ENCODE peak calls at places on chromosomes 11 and 22, in seven cellular contexts. One of them, this sample, is unnamed.

GRCh38 chr11:121513807-121514206 is 61.0 kb upstream of the SORL1-AS1 start:
- DNase-seq in HCT116: no peak
- DNase-seq in GM12878: no peak
- DNase-seq in SK-N-SH: no peak
- DNase-seq in HepG2: no peak
- DNase-seq in K562: no peak
- DNase-seq in H1: no peak
- DNase-seq in this sample: no peak

GRCh38 chr11:2940930-2941821 is 12.0 kb upstream of the PHLDA2 start:
- DNase-seq in HCT116: no peak
- DNase-seq in GM12878: no peak
- DNase-seq in SK-N-SH: peak; percentile 61
- DNase-seq in HepG2: no peak
- DNase-seq in K562: no peak
- DNase-seq in H1: no peak
- DNase-seq in this sample: no peak

GRCh38 chr11:45333506-45333971 is 47.4 kb upstream of the SYT13 start:
- DNase-seq in HCT116: peak; percentile 23
- DNase-seq in GM12878: no peak
- DNase-seq in SK-N-SH: peak; percentile 29
- DNase-seq in HepG2: peak; percentile 15
- DNase-seq in K562: peak; percentile 86
- DNase-seq in H1: peak; percentile 55
- DNase-seq in this sample: peak; percentile 61

GRCh38 chr11:117076941-117077659 is 21.1 kb downstream of the SIK3 start:
- DNase-seq in HCT116: no peak
- DNase-seq in GM12878: peak; percentile 57
- DNase-seq in SK-N-SH: no peak
- DNase-seq in HepG2: peak; percentile 96
- DNase-seq in K562: no peak
- DNase-seq in H1: no peak
- DNase-seq in this sample: no peak

GRCh38 chr11:134725939-134726639 is 314.0 kb upstream of the B3GAT1 start:
- DNase-seq in HCT116: peak; percentile 35
- DNase-seq in GM12878: no peak
- DNase-seq in SK-N-SH: peak; percentile 42
- DNase-seq in HepG2: peak; percentile 14
- DNase-seq in K562: peak; percentile 55
- DNase-seq in H1: no peak
- DNase-seq in this sample: peak; percentile 95

GRCh38 chr11:66411323-66411722 is 9.5 kb upstream of the NPAS4 start:
- DNase-seq in HCT116: no peak
- DNase-seq in GM12878: no peak
- DNase-seq in SK-N-SH: no peak
- DNase-seq in HepG2: no peak
- DNase-seq in K562: no peak
- DNase-seq in H1: no peak
- DNase-seq in this sample: no peak

GRCh38 chr22:38724926-38725571 is 19.3 kb downstream of the GTPBP1 start:
- DNase-seq in HCT116: no peak
- DNase-seq in GM12878: no peak
- DNase-seq in SK-N-SH: peak; percentile 44
- DNase-seq in HepG2: peak; percentile 58
- DNase-seq in K562: peak; percentile 39
- DNase-seq in H1: no peak
- DNase-seq in this sample: peak; percentile 53

GRCh38 chr22:33438273-33438672 is 380.1 kb upstream of the SYN3 start:
- DNase-seq in HCT116: no peak
- DNase-seq in GM12878: no peak
- DNase-seq in SK-N-SH: no peak
- DNase-seq in HepG2: no peak
- DNase-seq in K562: no peak
- DNase-seq in H1: no peak
- DNase-seq in this sample: no peak

GRCh38 chr11:129861702-129862107 is 33.7 kb downstream of the NFRKB start:
- DNase-seq in HCT116: peak; percentile 61
- DNase-seq in GM12878: no peak
- DNase-seq in SK-N-SH: no peak
- DNase-seq in HepG2: peak; percentile 93
- DNase-seq in K562: no peak
- DNase-seq in H1: no peak
- DNase-seq in this sample: peak; percentile 99

GRCh38 chr11:45048870-45049825 is 97.3 kb upstream of the PRDM11 start:
- DNase-seq in HCT116: no peak
- DNase-seq in GM12878: no peak
- DNase-seq in SK-N-SH: peak; percentile 79
- DNase-seq in HepG2: no peak
- DNase-seq in K562: no peak
- DNase-seq in H1: no peak
- DNase-seq in this sample: no peak

GRCh38 chr22:19482297-19482696 is 2.6 kb downstream of the CDC45 start:
- DNase-seq in HCT116: no peak
- DNase-seq in GM12878: no peak
- DNase-seq in SK-N-SH: no peak
- DNase-seq in HepG2: no peak
- DNase-seq in K562: no peak
- DNase-seq in H1: no peak
- DNase-seq in this sample: no peak

GRCh38 chr11:17978553-17979287 is 34.1 kb downstream of the SERGEF start:
- DNase-seq in HCT116: no peak
- DNase-seq in GM12878: no peak
- DNase-seq in SK-N-SH: peak; percentile 61
- DNase-seq in HepG2: peak; percentile 59
- DNase-seq in K562: peak; percentile 63
- DNase-seq in H1: peak; percentile 71
- DNase-seq in this sample: peak; percentile 30

GRCh38 chr11:130405428-130405827 is 23.0 kb downstream of the ADAMTS8 start:
- DNase-seq in HCT116: no peak
- DNase-seq in GM12878: no peak
- DNase-seq in SK-N-SH: no peak
- DNase-seq in HepG2: no peak
- DNase-seq in K562: no peak
- DNase-seq in H1: no peak
- DNase-seq in this sample: no peak

GRCh38 chr11:107591098-107591445 is at the start of gene ELMOD1:
- DNase-seq in HCT116: no peak
- DNase-seq in GM12878: no peak
- DNase-seq in SK-N-SH: peak; percentile 90
- DNase-seq in HepG2: peak; percentile 7
- DNase-seq in K562: peak; percentile 58
- DNase-seq in H1: peak; percentile 76
- DNase-seq in this sample: peak; percentile 70

GRCh38 chr11:12876340-12876739 is 132.8 kb upstream of the RASSF10 start:
- DNase-seq in HCT116: no peak
- DNase-seq in GM12878: no peak
- DNase-seq in SK-N-SH: no peak
- DNase-seq in HepG2: no peak
- DNase-seq in K562: peak; percentile 27
- DNase-seq in H1: no peak
- DNase-seq in this sample: no peak

GRCh38 chr22:28442951-28443876 is 236.4 kb downstream of the TTC28 start:
- DNase-seq in HCT116: no peak
- DNase-seq in GM12878: no peak
- DNase-seq in SK-N-SH: peak; percentile 66
- DNase-seq in HepG2: peak; percentile 20
- DNase-seq in K562: no peak
- DNase-seq in H1: peak; percentile 54
- DNase-seq in this sample: no peak

GRCh38 chr11:31643831-31644230 is 134.3 kb downstream of the ELP4 start:
- DNase-seq in HCT116: no peak
- DNase-seq in GM12878: no peak
- DNase-seq in SK-N-SH: no peak
- DNase-seq in HepG2: no peak
- DNase-seq in K562: no peak
- DNase-seq in H1: no peak
- DNase-seq in this sample: no peak

GRCh38 chr11:44190883-44191230 is 95.4 kb downstream of the EXT2 start:
- DNase-seq in HCT116: no peak
- DNase-seq in GM12878: no peak
- DNase-seq in SK-N-SH: no peak
- DNase-seq in HepG2: no peak
- DNase-seq in K562: no peak
- DNase-seq in H1: no peak
- DNase-seq in this sample: no peak

GRCh38 chr11:45501277-45501979 is 164.0 kb downstream of the CHST1 start:
- DNase-seq in HCT116: no peak
- DNase-seq in GM12878: no peak
- DNase-seq in SK-N-SH: no peak
- DNase-seq in HepG2: peak; percentile 20
- DNase-seq in K562: no peak
- DNase-seq in H1: no peak
- DNase-seq in this sample: no peak

GRCh38 chr11:112932593-112932992 is 28.6 kb upstream of the NCAM1 start:
- DNase-seq in HCT116: no peak
- DNase-seq in GM12878: no peak
- DNase-seq in SK-N-SH: no peak
- DNase-seq in HepG2: no peak
- DNase-seq in K562: no peak
- DNase-seq in H1: no peak
- DNase-seq in this sample: no peak

GRCh38 chr22:25853902-25854301 is 111.9 kb downstream of the MYO18B start:
- DNase-seq in HCT116: peak; percentile 6
- DNase-seq in GM12878: no peak
- DNase-seq in SK-N-SH: peak; percentile 48
- DNase-seq in HepG2: peak; percentile 18
- DNase-seq in K562: no peak
- DNase-seq in H1: no peak
- DNase-seq in this sample: no peak

GRCh38 chr11:128630367-128631230 is 43.2 kb upstream of the ETS1 start:
- DNase-seq in HCT116: peak; percentile 56
- DNase-seq in GM12878: peak; percentile 89
- DNase-seq in SK-N-SH: peak; percentile 83
- DNase-seq in HepG2: peak; percentile 62
- DNase-seq in K562: peak; percentile 80
- DNase-seq in H1: peak; percentile 89
- DNase-seq in this sample: peak; percentile 90

GRCh38 chr11:2559527-2560311 is 114.9 kb downstream of the KCNQ1 start:
- DNase-seq in HCT116: no peak
- DNase-seq in GM12878: no peak
- DNase-seq in SK-N-SH: no peak
- DNase-seq in HepG2: no peak
- DNase-seq in K562: no peak
- DNase-seq in H1: no peak
- DNase-seq in this sample: no peak

GRCh38 chr11:61897387-61898246 is 6.3 kb upstream of the FADS3 start:
- DNase-seq in HCT116: no peak
- DNase-seq in GM12878: no peak
- DNase-seq in SK-N-SH: peak; percentile 95
- DNase-seq in HepG2: peak; percentile 51
- DNase-seq in K562: peak; percentile 80
- DNase-seq in H1: peak; percentile 98
- DNase-seq in this sample: peak; percentile 72

GRCh38 chr11:92190535-92191206 is 33.9 kb upstream of the FAT3 start:
- DNase-seq in HCT116: no peak
- DNase-seq in GM12878: no peak
- DNase-seq in SK-N-SH: no peak
- DNase-seq in HepG2: no peak
- DNase-seq in K562: no peak
- DNase-seq in H1: no peak
- DNase-seq in this sample: no peak

GRCh38 chr11:28585007-28585406 is 476.8 kb downstream of the METTL15 start:
- DNase-seq in HCT116: no peak
- DNase-seq in GM12878: no peak
- DNase-seq in SK-N-SH: no peak
- DNase-seq in HepG2: no peak
- DNase-seq in K562: no peak
- DNase-seq in H1: no peak
- DNase-seq in this sample: no peak

GRCh38 chr11:65927904-65928397 is 8.7 kb downstream of the DRAP1 start:
- DNase-seq in HCT116: no peak
- DNase-seq in GM12878: peak; percentile 84
- DNase-seq in SK-N-SH: no peak
- DNase-seq in HepG2: no peak
- DNase-seq in K562: peak; percentile 15
- DNase-seq in H1: no peak
- DNase-seq in this sample: no peak

GRCh38 chr11:64843971-64844329 is 503 bp downstream of the CDC42BPG start:
- DNase-seq in HCT116: no peak
- DNase-seq in GM12878: no peak
- DNase-seq in SK-N-SH: no peak
- DNase-seq in HepG2: no peak
- DNase-seq in K562: no peak
- DNase-seq in H1: no peak
- DNase-seq in this sample: no peak
- TF ChIP-seq JUND in HCT116: no peak
- TF ChIP-seq JUND in GM12878: no peak
- TF ChIP-seq JUND in SK-N-SH: no peak
- TF ChIP-seq JUND in HepG2: no peak
- TF ChIP-seq JUND in K562: no peak
- TF ChIP-seq JUND in H1: no peak
- TF ChIP-seq JUND in this sample: no peak

DNA sequence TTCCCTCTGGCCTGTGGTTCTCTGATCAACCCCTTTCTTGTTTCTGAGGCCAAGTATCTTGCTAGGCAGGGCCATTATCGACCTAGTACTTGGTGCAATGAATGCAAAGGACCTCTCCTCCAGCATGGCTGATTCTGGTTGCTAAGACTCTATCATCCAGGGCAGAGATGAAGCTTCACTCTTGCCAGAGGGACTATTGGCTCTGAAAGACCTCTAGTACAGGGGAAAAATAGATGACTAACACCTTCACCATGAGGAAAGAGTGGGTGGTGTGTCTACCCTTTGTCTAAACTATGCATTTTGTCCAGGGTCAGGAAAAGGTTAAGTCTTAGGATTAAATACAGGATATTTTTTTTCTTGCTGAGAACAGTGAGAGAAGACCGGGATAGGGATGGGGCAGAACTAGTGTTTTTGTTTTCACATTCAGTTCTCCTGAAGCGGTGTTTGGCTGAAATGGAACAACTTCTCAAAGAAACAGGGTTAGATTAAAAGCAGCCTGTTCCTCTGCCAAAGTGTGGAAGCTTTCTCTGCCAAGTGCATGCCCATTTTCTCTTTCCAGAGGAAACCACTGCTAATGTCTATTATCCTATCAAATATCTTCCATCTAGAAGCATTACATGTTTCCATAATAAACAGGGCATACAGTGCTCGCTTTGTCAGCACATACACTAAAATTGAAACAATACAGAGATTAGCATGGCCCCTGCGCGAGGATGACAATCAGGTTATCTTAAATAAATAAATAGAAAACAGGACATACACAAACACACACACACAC is 5.0 kb upstream of the MTFP1 start:
- DNase-seq in HCT116: no peak
- DNase-seq in GM12878: no peak
- DNase-seq in SK-N-SH: no peak
- DNase-seq in HepG2: no peak
- DNase-seq in K562: no peak
- DNase-seq in H1: no peak
- DNase-seq in this sample: no peak
- TF ChIP-seq JUND in HCT116: no peak
- TF ChIP-seq JUND in GM12878: no peak
- TF ChIP-seq JUND in SK-N-SH: no peak
- TF ChIP-seq JUND in HepG2: no peak
- TF ChIP-seq JUND in K562: no peak
- TF ChIP-seq JUND in H1: no peak
- TF ChIP-seq JUND in this sample: no peak

GRCh38 chr11:6284250-6284649 is 24.6 kb downstream of the CCKBR start:
- DNase-seq in HCT116: no peak
- DNase-seq in GM12878: no peak
- DNase-seq in SK-N-SH: no peak
- DNase-seq in HepG2: no peak
- DNase-seq in K562: no peak
- DNase-seq in H1: no peak
- DNase-seq in this sample: no peak
- TF ChIP-seq JUND in HCT116: no peak
- TF ChIP-seq JUND in GM12878: no peak
- TF ChIP-seq JUND in SK-N-SH: no peak
- TF ChIP-seq JUND in HepG2: no peak
- TF ChIP-seq JUND in K562: no peak
- TF ChIP-seq JUND in H1: no peak
- TF ChIP-seq JUND in this sample: no peak

GRCh38 chr11:69537126-69537525 is 55.7 kb downstream of the LINC01488 start:
- DNase-seq in HCT116: no peak
- DNase-seq in GM12878: no peak
- DNase-seq in SK-N-SH: no peak
- DNase-seq in HepG2: no peak
- DNase-seq in K562: no peak
- DNase-seq in H1: no peak
- DNase-seq in this sample: no peak
- TF ChIP-seq JUND in HCT116: no peak
- TF ChIP-seq JUND in GM12878: no peak
- TF ChIP-seq JUND in SK-N-SH: no peak
- TF ChIP-seq JUND in HepG2: no peak
- TF ChIP-seq JUND in K562: no peak
- TF ChIP-seq JUND in H1: no peak
- TF ChIP-seq JUND in this sample: no peak